ENCODE peak calls at places on chromosomes 4 and X, in four cellular contexts. T is stomach, B is HepG2, Q is GM12878. O is an unnamed sample.
A peak's percentile ranks its signal among the peaks of the same experiment; 100 is the strongest.

GRCh38 chrX:19747672-19748610 is 139.5 kb downstream of the SH3KBP1 start:
- DNase-seq in T (no peak), B (no peak), Q (no peak), O (no peak)

GRCh38 chr4:7412586-7412975 is 22.1 kb downstream of the PSAPL1 start:
- DNase-seq in T (peak; percentile 13), B (no peak), Q (no peak), O (no peak)

GRCh38 chrX:77442728-77443127 is 4.5 kb upstream of the FGF16 start:
- DNase-seq in T (no peak), B (peak; percentile 1), Q (no peak), O (no peak)

GRCh38 chr4:187417761-187418160 is 577.8 kb upstream of the ZFP42 start:
- DNase-seq in T (no peak), B (no peak), Q (no peak), O (no peak)

GRCh38 chrX:15816886-15817285 is 26.6 kb downstream of the ZRSR2 start:
- DNase-seq in T (no peak), B (no peak), Q (peak; percentile 9), O (no peak)

GRCh38 chr4:118270492-118270891 is 82.3 kb downstream of the PRSS12 start:
- DNase-seq in T (no peak), B (peak; percentile 41), Q (no peak), O (no peak)

GRCh38 chrX:23752740-23753435 is 9.8 kb upstream of the ACOT9 start:
- DNase-seq in T (no peak), B (no peak), Q (no peak), O (no peak)

GRCh38 chrX:141732031-141732430 is 33.5 kb upstream of the SPANXD start:
- DNase-seq in T (no peak), B (no peak), Q (no peak), O (no peak)

GRCh38 chr4:42363614-42364013 is 33.7 kb upstream of the SHISA3 start:
- DNase-seq in T (no peak), B (no peak), Q (no peak), O (no peak)

GRCh38 chr4:147772459-147772969 is 40.6 kb downstream of the ARHGAP10 start:
- DNase-seq in T (no peak), B (no peak), Q (no peak), O (no peak)

GRCh38 chr4:18388029-18388428 is 366.5 kb upstream of the LCORL start:
- DNase-seq in T (no peak), B (no peak), Q (no peak), O (no peak)

GRCh38 chr4:152975615-152976465 is 39.7 kb downstream of the FHDC1 start:
- DNase-seq in T (no peak), B (no peak), Q (no peak), O (no peak)

GRCh38 chr4:25865586-25865985 is 2.8 kb upstream of the SEL1L3 start:
- DNase-seq in T (peak; percentile 65), B (no peak), Q (no peak), O (no peak)

GRCh38 chr4:118289794-118290193 is 63.0 kb downstream of the PRSS12 start:
- DNase-seq in T (no peak), B (no peak), Q (no peak), O (no peak)

GRCh38 chr4:42397635-42398447 is 553 bp downstream of the SHISA3 start:
- DNase-seq in T (no peak), B (no peak), Q (no peak), O (no peak)

GRCh38 chrX:130994671-130995070 is 63.5 kb upstream of the ARHGAP36 start:
- DNase-seq in T (no peak), B (no peak), Q (no peak), O (peak; percentile 4)

GRCh38 chr4:110344165-110344564 is 131.8 kb upstream of the ENPEP start:
- DNase-seq in T (no peak), B (no peak), Q (no peak), O (no peak)

GRCh38 chr4:40473578-40474388 is 138.7 kb downstream of the CHRNA9 start:
- DNase-seq in T (peak; percentile 46), B (peak; percentile 87), Q (peak; percentile 46), O (no peak)

GRCh38 chr4:154660052-154660451 is 47.6 kb upstream of the FGG start:
- DNase-seq in T (no peak), B (peak; percentile 96), Q (no peak), O (no peak)

GRCh38 chrX:104668550-104668949 is 102.6 kb downstream of the IL1RAPL2 start:
- DNase-seq in T (no peak), B (no peak), Q (no peak), O (no peak)

GRCh38 chr4:83010111-83010521 is 507 bp downstream of the LIN54 start:
- DNase-seq in T (no peak), B (no peak), Q (no peak), O (no peak)

GRCh38 chr4:108794136-108794535 is 31.3 kb upstream of the ETNPPL start:
- DNase-seq in T (no peak), B (no peak), Q (no peak), O (no peak)

GRCh38 chr4:174053895-174054294 is 229.6 kb downstream of the FBXO8 start:
- DNase-seq in T (no peak), B (no peak), Q (no peak), O (no peak)

GRCh38 chrX:137428251-137428661 is 137.7 kb upstream of the ZIC3 start:
- DNase-seq in T (no peak), B (no peak), Q (no peak), O (no peak)

GRCh38 chrX:36753602-36754001 is 254.6 kb upstream of the FAM47C start:
- DNase-seq in T (no peak), B (no peak), Q (no peak), O (no peak)

GRCh38 chr4:56990109-56990508 is 11.4 kb downstream of the POLR2B start:
- DNase-seq in T (no peak), B (no peak), Q (no peak), O (no peak)

GRCh38 chr4:119337010-119337409 is 15.1 kb upstream of the FABP2 start:
- DNase-seq in T (no peak), B (no peak), Q (no peak), O (no peak)

GRCh38 chr4:158314756-158315487 is 104.6 kb downstream of the TMEM144 start:
- DNase-seq in T (no peak), B (no peak), Q (no peak), O (no peak)

GRCh38 chr4:74501579-74501978 is 56.6 kb downstream of the AREG start:
- DNase-seq in T (no peak), B (no peak), Q (no peak), O (no peak)

GRCh38 chrX:129678176-129678880 is 23.6 kb upstream of the APLN start:
- DNase-seq in T (peak; percentile 55), B (no peak), Q (no peak), O (no peak)

GRCh38 chr4:69458184-69458826 is 37.4 kb downstream of the UGT2B4 start:
- DNase-seq in T (no peak), B (peak; percentile 59), Q (no peak), O (no peak)

GRCh38 chr4:105060628-105061027 is 86.0 kb upstream of the TET2 start:
- DNase-seq in T (no peak), B (no peak), Q (peak; percentile 98), O (no peak)

GRCh38 chrX:470686-471085 is 84.0 kb upstream of the PPP2R3B start:
- DNase-seq in T (no peak), B (no peak), Q (no peak), O (no peak)

GRCh38 chrX:468979-469378 is 82.3 kb upstream of the PPP2R3B start:
- DNase-seq in T (no peak), B (no peak), Q (no peak), O (no peak)

GRCh38 chrX:475926-476723 is 89.4 kb upstream of the PPP2R3B start:
- DNase-seq in T (no peak), B (no peak), Q (no peak), O (no peak)

GRCh38 chrX:476724-477075 is 90.0 kb upstream of the PPP2R3B start:
- DNase-seq in T (no peak), B (no peak), Q (no peak), O (no peak)

DNA sequence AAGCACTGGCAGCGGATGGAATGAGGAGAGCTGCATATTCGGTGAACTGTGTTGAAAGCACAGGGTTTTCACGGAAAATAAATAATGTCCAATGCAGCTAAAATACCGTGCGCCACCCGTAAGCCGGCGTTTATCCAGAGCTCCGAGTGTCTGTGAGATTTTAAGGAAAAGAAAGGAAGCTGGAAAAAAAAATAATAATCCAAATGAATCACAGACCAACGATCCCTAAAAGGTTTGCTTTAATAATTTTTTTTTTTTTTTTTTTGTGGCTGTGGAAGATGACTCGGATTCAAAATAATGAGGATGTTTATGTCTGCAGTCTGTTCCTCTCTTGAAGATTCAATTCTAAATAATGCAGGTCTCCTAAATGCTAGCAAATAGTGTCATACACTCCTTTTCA is 84.5 kb upstream of the PPP2R3B start:
- DNase-seq in T (no peak), B (no peak), Q (no peak), O (no peak)
- H3K27me3 ChIP-seq in T (no peaks in the 10 kb centered on the region), B (peaks cover 16% of the 10 kb centered on the region), Q (no peaks in the 10 kb centered on the region), O (no peaks in the 10 kb centered on the region)

DNA sequence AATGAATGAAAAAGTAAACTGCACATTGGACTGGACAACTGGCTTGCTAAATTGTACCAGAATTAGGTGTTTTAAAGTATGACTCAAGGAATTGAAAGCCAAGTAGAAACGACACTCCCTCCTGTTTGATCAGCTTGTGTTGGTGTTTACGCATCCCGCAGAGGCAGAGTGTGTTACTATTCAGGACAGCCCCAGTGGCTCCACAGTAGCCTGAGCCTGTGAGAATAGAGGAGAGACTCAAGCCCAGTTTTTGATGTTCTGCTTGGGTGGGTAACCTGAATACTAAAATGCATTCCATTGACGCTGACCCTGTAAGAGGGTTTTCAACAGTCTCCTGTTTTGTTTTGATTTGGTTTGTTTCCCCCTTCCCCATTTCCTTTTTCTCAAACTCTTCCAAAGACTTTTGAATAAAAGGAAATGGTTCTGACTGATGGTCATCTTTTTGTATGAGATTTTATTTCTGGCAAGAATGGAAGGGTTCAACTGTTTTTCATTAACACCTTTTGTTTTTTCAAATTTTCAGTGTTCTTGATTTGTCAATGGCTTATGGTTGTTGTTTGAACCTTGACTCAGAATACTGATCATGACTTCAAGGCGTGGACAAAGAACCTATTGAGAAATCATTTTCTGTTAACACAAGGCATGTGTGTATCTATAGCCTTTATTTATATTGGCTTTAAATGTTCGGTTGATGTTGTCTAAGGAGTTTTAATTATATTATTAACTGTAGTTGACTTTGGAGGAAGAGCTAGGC is 10.2 kb downstream of the ADGRL3 start:
- DNase-seq in T (no peak), B (no peak), Q (no peak), O (no peak)
- TF ChIP-seq EP300 in T (no peak), B (no peak), Q (no peak), O (no peak)

GRCh38 chr4:146340798-146341197 is 126.5 kb downstream of the REELD1 start:
- DNase-seq in T (no peak), B (no peak), Q (no peak), O (no peak)

GRCh38 chr4:146334862-146335449 is 120.6 kb downstream of the REELD1 start:
- DNase-seq in T (no peak), B (no peak), Q (no peak), O (peak; percentile 11)

GRCh38 chr4:146335763-146336412 is 121.5 kb downstream of the REELD1 start:
- DNase-seq in T (no peak), B (peak; percentile 21), Q (no peak), O (no peak)

GRCh38 chr4:146336413-146336807 is 122.1 kb downstream of the REELD1 start:
- DNase-seq in T (no peak), B (peak; percentile 5), Q (no peak), O (no peak)

GRCh38 chr4:146338512-146338911 is 124.2 kb downstream of the REELD1 start:
- DNase-seq in T (no peak), B (no peak), Q (no peak), O (no peak)
- TF ChIP-seq CTCF in T (no peak), B (no peak), Q (peak; percentile 50), O (no peak)

GRCh38 chrX:54560411-54560810 is 30.4 kb downstream of the GNL3L start:
- DNase-seq in T (no peak), B (no peak), Q (no peak), O (no peak)

GRCh38 chrX:54564942-54565341 is 34.9 kb downstream of the GNL3L start:
- DNase-seq in T (no peak), B (no peak), Q (no peak), O (no peak)

GRCh38 chrX:54561622-54562021 is 31.6 kb downstream of the GNL3L start:
- DNase-seq in T (no peak), B (no peak), Q (no peak), O (no peak)
- H3K27me3 ChIP-seq in T (no peaks in the 10 kb centered on the region), B (no peaks in the 10 kb centered on the region), Q (no peaks in the 10 kb centered on the region), O (no peaks in the 10 kb centered on the region)

O was measured in tibial nerve.